ENCODE peak calls at places on chromosomes 1 and 21, in five cellular contexts. One of them, this sample, is unnamed.

GRCh38 chr1:33724348-33724747 is 139.5 kb upstream of the HMGB4 start:
- DNase-seq in AG20443: no peak
- DNase-seq in CD8-positive, alpha-beta T cell: no peak
- DNase-seq in stimulated activated CD4-positive, alpha-beta T cell treated with anti-CD3 and anti-CD28 coated beads, Interleukin-2, amount 100 ng/mL, for 4 hours: no peak
- DNase-seq in effector CD4-positive, alpha-beta T cell: no peak
- DNase-seq in this sample: no peak

GRCh38 chr1:201127755-201128455 is 921 bp upstream of the ASCL5 start:
- DNase-seq in stimulated activated CD4-positive, alpha-beta T cell treated with anti-CD3 and anti-CD28 coated beads, Interleukin-2, amount 100 ng/mL, for 4 hours: no peak
- DNase-seq in CD8-positive, alpha-beta T cell: no peak
- DNase-seq in AG20443: peak; percentile 56
- DNase-seq in effector CD4-positive, alpha-beta T cell: no peak
- DNase-seq in this sample: no peak

GRCh38 chr1:147580609-147581008 is 39.3 kb downstream of the BCL9 start:
- DNase-seq in CD8-positive, alpha-beta T cell: no peak
- DNase-seq in effector CD4-positive, alpha-beta T cell: no peak
- DNase-seq in AG20443: no peak
- DNase-seq in stimulated activated CD4-positive, alpha-beta T cell treated with anti-CD3 and anti-CD28 coated beads, Interleukin-2, amount 100 ng/mL, for 4 hours: no peak
- DNase-seq in this sample: no peak

GRCh38 chr1:29124366-29125236 is 898 bp upstream of the TMEM200B start:
- DNase-seq in stimulated activated CD4-positive, alpha-beta T cell treated with anti-CD3 and anti-CD28 coated beads, Interleukin-2, amount 100 ng/mL, for 4 hours: peak; percentile 19
- DNase-seq in effector CD4-positive, alpha-beta T cell: peak; percentile 38
- DNase-seq in AG20443: peak; percentile 96
- DNase-seq in CD8-positive, alpha-beta T cell: peak; percentile 28
- DNase-seq in this sample: peak; percentile 25

GRCh38 chr1:210233495-210234253 is 1.1 kb downstream of the SERTAD4 start:
- DNase-seq in effector CD4-positive, alpha-beta T cell: no peak
- DNase-seq in CD8-positive, alpha-beta T cell: no peak
- DNase-seq in stimulated activated CD4-positive, alpha-beta T cell treated with anti-CD3 and anti-CD28 coated beads, Interleukin-2, amount 100 ng/mL, for 4 hours: no peak
- DNase-seq in AG20443: peak; percentile 75
- DNase-seq in this sample: no peak

GRCh38 chr1:57987507-57987906 is 559.0 kb downstream of the OMA1 start:
- DNase-seq in CD8-positive, alpha-beta T cell: no peak
- DNase-seq in AG20443: no peak
- DNase-seq in effector CD4-positive, alpha-beta T cell: no peak
- DNase-seq in stimulated activated CD4-positive, alpha-beta T cell treated with anti-CD3 and anti-CD28 coated beads, Interleukin-2, amount 100 ng/mL, for 4 hours: no peak
- DNase-seq in this sample: no peak

GRCh38 chr1:196609114-196609737 is 986 bp upstream of the KCNT2 start:
- DNase-seq in CD8-positive, alpha-beta T cell: no peak
- DNase-seq in AG20443: peak; percentile 21
- DNase-seq in stimulated activated CD4-positive, alpha-beta T cell treated with anti-CD3 and anti-CD28 coated beads, Interleukin-2, amount 100 ng/mL, for 4 hours: no peak
- DNase-seq in effector CD4-positive, alpha-beta T cell: no peak
- DNase-seq in this sample: no peak

GRCh38 chr1:231091853-231092301 is 51.8 kb upstream of the FAM89A start:
- DNase-seq in effector CD4-positive, alpha-beta T cell: peak; percentile 24
- DNase-seq in stimulated activated CD4-positive, alpha-beta T cell treated with anti-CD3 and anti-CD28 coated beads, Interleukin-2, amount 100 ng/mL, for 4 hours: no peak
- DNase-seq in CD8-positive, alpha-beta T cell: peak; percentile 7
- DNase-seq in AG20443: peak; percentile 24
- DNase-seq in this sample: peak; percentile 33

GRCh38 chr1:242523968-242524570 is 428 bp downstream of the PLD5 start:
- DNase-seq in AG20443: peak; percentile 73
- DNase-seq in CD8-positive, alpha-beta T cell: no peak
- DNase-seq in stimulated activated CD4-positive, alpha-beta T cell treated with anti-CD3 and anti-CD28 coated beads, Interleukin-2, amount 100 ng/mL, for 4 hours: no peak
- DNase-seq in effector CD4-positive, alpha-beta T cell: no peak
- DNase-seq in this sample: no peak

GRCh38 chr1:89151021-89151420 is 24.8 kb downstream of the GBP7 start:
- DNase-seq in CD8-positive, alpha-beta T cell: no peak
- DNase-seq in effector CD4-positive, alpha-beta T cell: no peak
- DNase-seq in AG20443: no peak
- DNase-seq in stimulated activated CD4-positive, alpha-beta T cell treated with anti-CD3 and anti-CD28 coated beads, Interleukin-2, amount 100 ng/mL, for 4 hours: no peak
- DNase-seq in this sample: no peak

GRCh38 chr1:44425327-44426082 is 20.4 kb downstream of the RNF220 start:
- DNase-seq in stimulated activated CD4-positive, alpha-beta T cell treated with anti-CD3 and anti-CD28 coated beads, Interleukin-2, amount 100 ng/mL, for 4 hours: no peak
- DNase-seq in effector CD4-positive, alpha-beta T cell: no peak
- DNase-seq in AG20443: no peak
- DNase-seq in CD8-positive, alpha-beta T cell: no peak
- DNase-seq in this sample: no peak

GRCh38 chr1:109787211-109787844 is 23.6 kb upstream of the EPS8L3 start:
- DNase-seq in stimulated activated CD4-positive, alpha-beta T cell treated with anti-CD3 and anti-CD28 coated beads, Interleukin-2, amount 100 ng/mL, for 4 hours: no peak
- DNase-seq in effector CD4-positive, alpha-beta T cell: no peak
- DNase-seq in CD8-positive, alpha-beta T cell: no peak
- DNase-seq in AG20443: no peak
- DNase-seq in this sample: no peak

GRCh38 chr1:81126989-81127571 is 673.7 kb upstream of the ADGRL2 start:
- DNase-seq in effector CD4-positive, alpha-beta T cell: no peak
- DNase-seq in stimulated activated CD4-positive, alpha-beta T cell treated with anti-CD3 and anti-CD28 coated beads, Interleukin-2, amount 100 ng/mL, for 4 hours: no peak
- DNase-seq in AG20443: peak; percentile 12
- DNase-seq in CD8-positive, alpha-beta T cell: no peak
- DNase-seq in this sample: no peak

GRCh38 chr1:26290061-26290415 is 10.2 kb downstream of the SH3BGRL3 start:
- DNase-seq in effector CD4-positive, alpha-beta T cell: no peak
- DNase-seq in stimulated activated CD4-positive, alpha-beta T cell treated with anti-CD3 and anti-CD28 coated beads, Interleukin-2, amount 100 ng/mL, for 4 hours: no peak
- DNase-seq in AG20443: no peak
- DNase-seq in CD8-positive, alpha-beta T cell: no peak
- DNase-seq in this sample: no peak

GRCh38 chr1:55235722-55236121 is 20.6 kb upstream of the USP24 start:
- DNase-seq in effector CD4-positive, alpha-beta T cell: no peak
- DNase-seq in AG20443: peak; percentile 75
- DNase-seq in stimulated activated CD4-positive, alpha-beta T cell treated with anti-CD3 and anti-CD28 coated beads, Interleukin-2, amount 100 ng/mL, for 4 hours: no peak
- DNase-seq in CD8-positive, alpha-beta T cell: no peak
- DNase-seq in this sample: no peak

GRCh38 chr1:80218112-80218511 is 1211.6 kb upstream of the ADGRL4 start:
- DNase-seq in CD8-positive, alpha-beta T cell: no peak
- DNase-seq in AG20443: peak; percentile 26
- DNase-seq in stimulated activated CD4-positive, alpha-beta T cell treated with anti-CD3 and anti-CD28 coated beads, Interleukin-2, amount 100 ng/mL, for 4 hours: no peak
- DNase-seq in effector CD4-positive, alpha-beta T cell: no peak
- DNase-seq in this sample: peak; percentile 31

GRCh38 chr1:27455166-27455811 is 34.7 kb downstream of the WASF2 start:
- DNase-seq in stimulated activated CD4-positive, alpha-beta T cell treated with anti-CD3 and anti-CD28 coated beads, Interleukin-2, amount 100 ng/mL, for 4 hours: no peak
- DNase-seq in effector CD4-positive, alpha-beta T cell: peak; percentile 8
- DNase-seq in AG20443: no peak
- DNase-seq in CD8-positive, alpha-beta T cell: no peak
- DNase-seq in this sample: peak; percentile 44

GRCh38 chr21:25859264-25859931 is 124.6 kb downstream of the GABPA start:
- DNase-seq in stimulated activated CD4-positive, alpha-beta T cell treated with anti-CD3 and anti-CD28 coated beads, Interleukin-2, amount 100 ng/mL, for 4 hours: no peak
- DNase-seq in AG20443: no peak
- DNase-seq in CD8-positive, alpha-beta T cell: no peak
- DNase-seq in effector CD4-positive, alpha-beta T cell: no peak
- DNase-seq in this sample: no peak